ENCODE peak calls at places on chromosomes 2 and 18, in four cellular contexts. J, N, B and M are unnamed samples.
A peak's percentile ranks its signal among the peaks of the same experiment; 100 is the strongest.

GRCh38 chr2:178187861-178188260 is 6.5 kb upstream of the OSBPL6 start:
- DNase-seq in J (no peak), N (no peak), B (no peak), M (no peak)

GRCh38 chr2:73284296-73285161 is at the start of gene FBXO41:
- DNase-seq in J (peak; percentile 17), N (peak; percentile 48), B (no peak), M (peak; percentile 54)

GRCh38 chr2:149039213-149039724 is 770 bp downstream of the LYPD6B start:
- DNase-seq in J (no peak), N (no peak), B (no peak), M (no peak)

GRCh38 chr2:26246818-26247217 is 2.1 kb downstream of the HADHB start:
- DNase-seq in J (peak; percentile 67), N (peak; percentile 28), B (peak; percentile 55), M (no peak)

GRCh38 chr2:3108105-3108504 is 269.5 kb downstream of the EIPR1 start:
- DNase-seq in J (no peak), N (no peak), B (no peak), M (no peak)

GRCh38 chr2:133871810-133872209 is 303.5 kb upstream of the NCKAP5 start:
- DNase-seq in J (peak; percentile 19), N (no peak), B (no peak), M (no peak)

GRCh38 chr2:38115216-38116012 is 39.5 kb upstream of the CYP1B1 start:
- DNase-seq in J (peak; percentile 51), N (peak; percentile 82), B (no peak), M (peak; percentile 91)

GRCh38 chr2:58063641-58064040 is 17.0 kb downstream of the VRK2 start:
- DNase-seq in J (peak; percentile 77), N (no peak), B (peak; percentile 77), M (no peak)

GRCh38 chr18:6058941-6059340 is 163.6 kb upstream of the TMEM200C start:
- DNase-seq in J (peak; percentile 84), N (no peak), B (peak; percentile 89), M (no peak)

GRCh38 chr2:73111300-73112025 is 1.3 kb downstream of the RAB11FIP5 start:
- DNase-seq in J (no peak), N (peak; percentile 61), B (peak; percentile 40), M (peak; percentile 88)

GRCh38 chr2:238706163-238706562 is 141.7 kb upstream of the TWIST2 start:
- DNase-seq in J (no peak), N (no peak), B (no peak), M (no peak)

DNA sequence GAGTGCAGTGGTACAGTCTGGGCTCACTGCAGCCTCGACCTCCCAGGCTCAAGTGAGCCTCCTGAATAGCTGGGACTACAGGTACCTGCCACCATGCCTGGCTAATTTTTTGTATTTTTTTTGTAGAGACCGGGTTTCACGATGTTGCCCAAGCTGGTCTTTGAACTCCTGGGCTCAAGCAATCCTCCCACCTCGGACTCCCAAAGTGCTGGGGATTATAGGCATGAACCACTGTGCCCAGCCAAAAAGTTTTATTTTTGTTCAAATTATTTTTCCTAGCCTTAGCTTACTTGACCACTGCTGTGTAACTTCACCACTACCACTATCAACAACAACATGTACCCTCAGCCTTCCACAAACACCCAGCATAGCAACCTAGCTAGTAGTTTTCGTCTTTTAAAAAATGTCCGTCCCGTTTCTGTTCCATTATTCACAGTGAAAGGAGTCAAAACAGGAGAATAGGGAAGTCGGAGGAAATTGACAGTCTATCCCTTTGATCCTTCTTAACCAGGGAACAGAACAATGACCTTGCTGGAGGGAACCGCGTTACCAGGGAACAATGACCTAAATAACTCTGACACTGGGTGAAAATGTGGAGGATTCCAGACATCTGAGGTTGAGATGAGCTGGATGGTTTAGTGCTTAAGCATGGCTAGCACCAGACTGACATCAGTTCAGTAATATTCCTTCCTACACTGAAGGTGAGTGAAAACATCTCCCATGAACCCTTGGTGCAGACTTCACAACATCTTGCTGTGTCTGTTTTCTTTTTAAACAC is 69.2 kb upstream of the ARL4C start:
- DNase-seq in J (no peak), N (no peak), B (no peak), M (no peak)
- H3K4me2 ChIP-seq in J (no peak overlapping the region), N (no peak overlapping the region), B (no peak overlapping the region), M (no peak overlapping the region)

GRCh38 chr18:26406854-26407517 is 141.4 kb downstream of the KCTD1 start:
- DNase-seq in J (no peak), N (no peak), B (peak; percentile 4), M (no peak)
- H3K4me2 ChIP-seq in J (no peak overlapping the region), N (no peak overlapping the region), B (no peak overlapping the region), M (no peak overlapping the region)

DNA sequence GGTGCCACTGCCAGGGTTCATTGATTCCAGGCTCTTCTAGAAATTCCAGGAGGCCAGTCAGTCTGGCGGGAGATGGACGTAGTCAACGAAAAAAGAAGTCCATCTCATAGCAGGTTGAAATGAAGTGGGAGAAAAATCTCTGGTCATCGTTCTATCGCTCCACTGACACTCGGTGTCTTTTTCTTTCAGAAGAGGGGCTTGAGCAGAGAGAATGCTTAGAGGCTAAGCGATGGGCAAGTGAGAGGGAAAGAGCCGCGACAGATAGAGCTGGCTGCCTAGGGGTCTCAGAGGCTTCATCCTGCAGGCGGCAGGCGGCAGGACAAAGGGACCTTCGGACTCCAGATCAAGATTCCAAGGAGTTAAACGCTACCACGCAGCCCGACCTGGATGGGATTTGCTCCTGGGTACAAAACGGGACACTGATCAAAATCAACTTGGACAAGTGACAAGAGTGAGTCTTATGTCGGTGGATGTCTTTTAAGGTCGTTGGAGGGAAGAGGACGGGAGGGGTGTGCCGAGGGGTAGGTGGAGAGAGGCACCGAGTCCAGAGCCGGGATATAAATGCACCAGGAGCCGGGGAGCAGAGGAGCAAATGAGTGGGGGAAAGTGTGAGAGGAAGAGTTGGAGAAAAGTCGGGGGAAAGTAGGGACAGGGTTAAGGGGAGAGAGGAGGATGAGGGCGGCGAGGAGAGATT is 672 bp upstream of the TMEM178A start:
- DNase-seq in J (no peak), N (no peak), B (no peak), M (peak; percentile 74)
- H3K4me2 ChIP-seq in J (no peak overlapping the region), N (peak overlapping the region; percentile 98), B (peak overlapping the region; percentile 75), M (peak overlapping the region; percentile 93)

GRCh38 chr18:54717673-54718435 is 110.4 kb upstream of the RAB27B start:
- DNase-seq in J (no peak), N (no peak), B (peak; percentile 35), M (peak; percentile 56)

GRCh38 chr18:54712758-54713157 is 115.5 kb upstream of the RAB27B start:
- DNase-seq in J (no peak), N (no peak), B (no peak), M (no peak)

GRCh38 chr18:54718436-54718773 is 109.9 kb upstream of the RAB27B start:
- DNase-seq in J (no peak), N (no peak), B (no peak), M (no peak)

GRCh38 chr18:54713386-54713785 is 114.9 kb upstream of the RAB27B start:
- DNase-seq in J (no peak), N (no peak), B (no peak), M (no peak)

DNA sequence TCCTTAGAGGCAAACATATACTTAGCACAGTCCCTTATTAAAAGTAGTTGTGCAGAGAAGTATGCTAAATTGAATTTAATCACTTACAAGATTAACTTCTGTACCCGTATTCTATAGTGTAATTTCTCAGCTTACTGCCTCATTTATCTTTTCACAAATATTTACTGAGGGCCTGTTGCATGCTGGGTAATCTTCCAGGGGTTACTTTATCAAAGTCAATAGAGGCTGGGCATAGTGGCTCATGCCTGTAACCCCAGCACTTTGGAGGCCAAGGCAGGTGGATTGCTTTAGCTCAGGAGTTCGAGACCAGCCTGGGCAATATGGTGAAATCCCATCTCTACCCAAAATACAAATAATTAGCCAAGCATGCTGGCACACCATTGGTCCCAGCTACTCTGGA is 111.7 kb upstream of the RAB27B start:
- DNase-seq in J (no peak), N (no peak), B (no peak), M (no peak)
- H3K4me2 ChIP-seq in J (no peak overlapping the region), N (no peak overlapping the region), B (no peak overlapping the region), M (no peak overlapping the region)

GRCh38 chr2:233165895-233166661 is 85.4 kb upstream of the ATG16L1 start:
- DNase-seq in J (no peak), N (peak; percentile 56), B (no peak), M (no peak)

GRCh38 chr2:233165543-233165894 is 86.0 kb upstream of the ATG16L1 start:
- DNase-seq in J (no peak), N (no peak), B (no peak), M (no peak)

GRCh38 chr2:233163486-233164103 is 87.9 kb upstream of the ATG16L1 start:
- DNase-seq in J (no peak), N (no peak), B (no peak), M (no peak)

GRCh38 chr2:233164117-233164516 is 87.4 kb upstream of the ATG16L1 start:
- DNase-seq in J (no peak), N (no peak), B (no peak), M (no peak)

DNA sequence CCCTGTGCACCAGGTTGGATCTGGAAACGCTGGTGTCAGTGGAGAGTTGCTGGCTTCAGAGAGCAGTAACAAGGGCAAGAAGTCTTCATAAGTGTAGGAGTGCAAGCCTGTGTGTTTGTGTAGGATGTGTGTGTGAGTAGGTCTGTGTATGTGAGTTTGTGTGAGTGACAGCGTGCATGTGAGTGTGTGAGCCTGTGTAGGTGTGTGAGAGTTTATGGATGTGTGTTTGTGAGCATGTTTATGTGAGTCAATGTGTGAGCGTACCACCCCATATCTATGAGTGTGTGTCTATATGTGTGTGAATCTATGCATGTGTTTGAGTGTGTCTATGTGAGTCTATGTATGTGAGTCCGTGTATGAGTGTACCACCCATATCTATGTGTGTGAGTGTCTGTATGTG is 86.5 kb upstream of the ATG16L1 start:
- DNase-seq in J (no peak), N (no peak), B (no peak), M (no peak)
- H3K4me2 ChIP-seq in J (no peak overlapping the region), N (no peak overlapping the region), B (no peak overlapping the region), M (no peak overlapping the region)

GRCh38 chr2:64787698-64788097 is 134.0 kb upstream of the SERTAD2 start:
- DNase-seq in J (no peak), N (no peak), B (no peak), M (peak; percentile 15)

GRCh38 chr2:64784168-64785061 is 130.7 kb upstream of the SERTAD2 start:
- DNase-seq in J (no peak), N (no peak), B (no peak), M (no peak)

GRCh38 chr2:64787019-64787365 is 133.3 kb upstream of the SERTAD2 start:
- DNase-seq in J (no peak), N (no peak), B (no peak), M (no peak)

GRCh38 chr2:64785245-64785644 is 131.5 kb upstream of the SERTAD2 start:
- DNase-seq in J (no peak), N (no peak), B (no peak), M (no peak)

GRCh38 chr2:64786343-64787018 is 132.8 kb upstream of the SERTAD2 start:
- DNase-seq in J (no peak), N (no peak), B (no peak), M (no peak)
- H3K4me2 ChIP-seq in J (no peak overlapping the region), N (no peak overlapping the region), B (no peak overlapping the region), M (no peak overlapping the region)

GRCh38 chr18:49926076-49926745 is 112.9 kb upstream of the ACAA2 start:
- DNase-seq in J (no peak), N (no peak), B (peak; percentile 68), M (no peak)

GRCh38 chr18:49920731-49921130 is 107.4 kb upstream of the ACAA2 start:
- DNase-seq in J (no peak), N (no peak), B (peak; percentile 85), M (no peak)

GRCh38 chr18:49921278-49922037 is 108.1 kb upstream of the ACAA2 start:
- DNase-seq in J (no peak), N (no peak), B (peak; percentile 59), M (no peak)

GRCh38 chr18:49924293-49924983 is 111.1 kb upstream of the ACAA2 start:
- DNase-seq in J (no peak), N (no peak), B (peak; percentile 66), M (no peak)

GRCh38 chr18:49922228-49922627 is 108.9 kb upstream of the ACAA2 start:
- DNase-seq in J (no peak), N (no peak), B (no peak), M (no peak)
- H3K4me2 ChIP-seq in J (no peak overlapping the region), N (no peak overlapping the region), B (peak overlapping the region; percentile 75), M (no peak overlapping the region)

GRCh38 chr18:54692463-54692862 is 101.4 kb downstream of the DYNAP start:
- DNase-seq in J (no peak), N (no peak), B (no peak), M (no peak)
- H3K4me2 ChIP-seq in J (no peak overlapping the region), N (no peak overlapping the region), B (no peak overlapping the region), M (no peak overlapping the region)